ENCODE peak calls at places on chromosomes 2 and 18, in eight cellular contexts. G is MM.1S, S is kidney epithelial cell, T is cardiac fibroblast, U is neuronal stem cell, B is upper lobe of right lung, I is Caco-2, Z is AG04449. V is an unnamed sample.

GRCh38 chr2:102427249-102427648 is 4.3 kb downstream of the IL18RAP start:
- DNase-seq in G (no peak), S (no peak), T (no peak), U (no peak), B (no peak), I (no peak), Z (no peak), V (no peak)

GRCh38 chr18:46464926-46465655 is 191.9 kb downstream of the LOXHD1 start:
- DNase-seq in G (no peak), S (no peak), T (no peak), U (no peak), B (no peak), I (no peak), Z (no peak), V (no peak)

GRCh38 chr2:96895032-96895708 is 25.3 kb upstream of the SEMA4C start:
- DNase-seq in G (no peak), S (no peak), T (no peak), U (no peak), B (no peak), I (no peak), Z (no peak), V (no peak)

GRCh38 chr2:226782092-226782713 is 17.4 kb downstream of the IRS1 start:
- DNase-seq in G (no peak), S (no peak), T (peak), U (no peak), B (no peak), I (no peak), Z (no peak), V (no peak)

GRCh38 chr2:110104025-110104771 is 11.4 kb downstream of the MALL start:
- DNase-seq in G (no peak), S (peak), T (no peak), U (no peak), B (peak), I (no peak), Z (no peak), V (no peak)

GRCh38 chr2:72919414-72920316 is 2.3 kb downstream of the EMX1 start:
- DNase-seq in G (no peak), S (no peak), T (no peak), U (no peak), B (no peak), I (no peak), Z (no peak), V (no peak)

GRCh38 chr18:25298853-25299274 is 53.1 kb downstream of the ZNF521 start:
- DNase-seq in G (no peak), S (peak), T (peak), U (no peak), B (no peak), I (no peak), Z (peak), V (no peak)

GRCh38 chr18:42929857-42930256 is 185.6 kb downstream of the RIT2 start:
- DNase-seq in G (no peak), S (no peak), T (peak), U (no peak), B (no peak), I (no peak), Z (no peak), V (no peak)

GRCh38 chr18:35410561-35410960 is 33.4 kb upstream of the ZNF396 start:
- DNase-seq in G (no peak), S (no peak), T (no peak), U (no peak), B (no peak), I (no peak), Z (no peak), V (no peak)

GRCh38 chr2:224849264-224849663 is 133.1 kb upstream of the CCDC195 start:
- DNase-seq in G (no peak), S (no peak), T (no peak), U (no peak), B (no peak), I (no peak), Z (no peak), V (no peak)

GRCh38 chr2:139271149-139271548 is 491.0 kb upstream of the NXPH2 start:
- DNase-seq in G (no peak), S (no peak), T (no peak), U (no peak), B (no peak), I (no peak), Z (no peak), V (no peak)

GRCh38 chr2:109353806-109354745 is 225.1 kb downstream of the SH3RF3 start:
- DNase-seq in G (no peak), S (no peak), T (no peak), U (no peak), B (no peak), I (no peak), Z (no peak), V (no peak)

DNA sequence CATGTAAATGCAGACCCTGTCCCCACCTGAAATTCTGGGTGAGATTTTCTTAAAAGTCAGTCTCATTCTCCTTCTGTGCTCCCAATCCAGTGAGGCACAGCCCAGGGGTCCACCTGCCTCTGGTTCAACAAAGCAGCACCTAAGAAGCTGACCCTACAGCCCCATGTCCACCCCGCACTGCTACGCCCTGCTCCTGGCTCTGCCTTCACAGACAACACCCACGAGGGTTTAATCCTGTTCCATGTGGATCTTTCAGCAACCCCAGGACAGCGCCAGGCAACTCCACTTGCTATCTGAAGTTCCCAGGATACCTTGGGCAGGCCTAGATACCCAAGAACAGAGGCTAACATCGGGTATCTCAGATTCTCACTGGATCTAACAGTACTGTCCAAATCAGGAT is 44.9 kb downstream of the HDLBP start:
- DNase-seq in G (no peak), S (no peak), T (no peak), U (no peak), B (no peak), I (no peak), Z (no peak), V (no peak)
- H3K4me3 ChIP-seq in G (no peak), S (no peak), T (peak), U (no peak), B (peak), I (no peak), Z (peak), V (no peak)

GRCh38 chr2:240820014-240820606 is at the start of gene KIF1A:
- DNase-seq in G (no peak), S (no peak), T (no peak), U (peak), B (no peak), I (peak), Z (no peak), V (no peak)
- H3K4me3 ChIP-seq in G (no peak), S (peak), T (no peak), U (peak), B (no peak), I (peak), Z (no peak), V (peak)

GRCh38 chr2:10192392-10192791 is 69.9 kb downstream of the RRM2 start:
- DNase-seq in G (no peak), S (no peak), T (no peak), U (no peak), B (no peak), I (no peak), Z (no peak), V (no peak)
- H3K4me3 ChIP-seq in G (no peak), S (no peak), T (no peak), U (no peak), B (no peak), I (no peak), Z (no peak), V (no peak)

DNA sequence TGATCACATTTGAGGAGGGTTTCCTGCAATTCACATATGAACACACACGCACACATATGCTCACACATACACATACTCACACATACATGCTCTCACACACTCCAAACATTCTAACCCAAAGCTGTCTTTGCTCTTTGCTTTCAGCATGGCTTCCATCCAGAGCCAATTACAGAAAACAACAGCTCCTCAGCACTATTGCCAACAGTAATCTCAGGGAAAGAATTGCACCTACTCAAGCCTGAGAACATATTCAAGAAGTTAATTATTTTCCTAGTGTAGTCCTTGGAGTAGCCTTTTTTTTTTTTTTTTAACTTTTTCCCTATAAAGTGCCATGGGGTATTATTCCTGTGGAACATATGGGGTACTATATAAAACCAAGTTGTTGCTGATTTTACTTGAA is 246.8 kb upstream of the PARD3B start:
- DNase-seq in G (no peak), S (no peak), T (no peak), U (no peak), B (no peak), I (no peak), Z (no peak), V (no peak)
- H3K4me3 ChIP-seq in G (no peak), S (no peak), T (no peak), U (no peak), B (no peak), I (no peak), Z (no peak), V (no peak)

GRCh38 chr2:40488927-40489677 is 37.2 kb upstream of the SLC8A1 start:
- DNase-seq in G (peak), S (no peak), T (peak), U (no peak), B (no peak), I (no peak), Z (no peak), V (no peak)
- H3K4me3 ChIP-seq in G (peak), S (no peak), T (peak), U (no peak), B (peak), I (no peak), Z (peak), V (no peak)

GRCh38 chr2:2875831-2876230 is 501.8 kb downstream of the EIPR1 start:
- DNase-seq in G (no peak), S (no peak), T (no peak), U (no peak), B (no peak), I (no peak), Z (no peak), V (no peak)
- H3K4me3 ChIP-seq in G (no peak), S (no peak), T (no peak), U (no peak), B (no peak), I (no peak), Z (no peak), V (no peak)

GRCh38 chr2:1767939-1768691 is 23.8 kb upstream of the PXDN start:
- DNase-seq in G (no peak), S (no peak), T (no peak), U (no peak), B (no peak), I (no peak), Z (no peak), V (no peak)
- H3K4me3 ChIP-seq in G (no peak), S (no peak), T (no peak), U (no peak), B (no peak), I (no peak), Z (no peak), V (no peak)

GRCh38 chr2:198774576-198774975 is 683.2 kb downstream of the SATB2 start:
- DNase-seq in G (no peak), S (no peak), T (no peak), U (no peak), B (no peak), I (no peak), Z (no peak), V (no peak)
- H3K4me3 ChIP-seq in G (no peak), S (no peak), T (no peak), U (no peak), B (no peak), I (no peak), Z (no peak), V (no peak)

DNA sequence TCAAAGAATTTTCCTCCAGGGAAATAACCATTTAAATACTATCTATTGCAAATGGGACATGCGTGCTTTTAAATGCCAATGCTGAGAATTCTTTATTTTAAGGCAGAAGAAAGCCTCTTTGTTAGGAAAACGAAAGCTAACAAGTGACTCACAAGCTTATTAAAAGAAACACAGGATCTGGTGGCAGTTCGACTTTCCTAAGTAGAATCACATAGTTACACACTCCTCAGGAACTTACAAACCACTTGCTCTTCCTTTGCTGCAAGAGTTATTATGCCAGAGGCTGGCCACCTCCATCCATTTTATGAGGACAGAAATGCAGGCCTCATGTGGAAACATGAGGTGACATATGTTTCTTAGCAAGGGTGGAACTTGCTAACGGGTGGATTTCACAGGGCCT is 152.5 kb upstream of the TTC39C start:
- DNase-seq in G (no peak), S (peak), T (peak), U (no peak), B (no peak), I (no peak), Z (peak), V (no peak)
- H3K4me3 ChIP-seq in G (no peak), S (no peak), T (no peak), U (no peak), B (no peak), I (no peak), Z (no peak), V (no peak)

V was measured in iPS DF 6.9.